ENCODE peak calls at places on chromosome 21, in four cellular contexts. B is AG04450, I is foreskin fibroblast, P is RWPE2. D is an unnamed sample.

GRCh38 chr21:21385404-21385803 is 387.2 kb downstream of the NCAM2 start:
- DNase-seq in B (no peak), I (no peak), P (no peak), D (no peak)

GRCh38 chr21:15826147-15826780 is 96.5 kb downstream of the USP25 start:
- DNase-seq in B (no peak), I (peak; percentile 48), P (no peak), D (no peak)

GRCh38 chr21:17185685-17186084 is 327.2 kb upstream of the CXADR start:
- DNase-seq in B (no peak), I (no peak), P (no peak), D (no peak)

GRCh38 chr21:39353295-39353694 is 4.4 kb upstream of the HMGN1 start:
- DNase-seq in B (no peak), I (no peak), P (no peak), D (no peak)

GRCh38 chr21:37899141-37899540 is 17.1 kb downstream of the KCNJ6 start:
- DNase-seq in B (no peak), I (peak; percentile 21), P (no peak), D (no peak)

GRCh38 chr21:33936221-33937038 is 20.8 kb upstream of the ATP5PO start:
- DNase-seq in B (no peak), I (peak; percentile 17), P (no peak), D (no peak)

GRCh38 chr21:34967509-34968289 is 81.4 kb downstream of the RUNX1 start:
- DNase-seq in B (no peak), I (peak; percentile 46), P (no peak), D (no peak)

GRCh38 chr21:26965567-26966359 is 1.1 kb downstream of the ADAMTS5 start:
- DNase-seq in B (no peak), I (peak; percentile 80), P (peak; percentile 42), D (peak; percentile 50)

GRCh38 chr21:32135401-32136363 is 143.2 kb downstream of the MIS18A start:
- DNase-seq in B (no peak), I (peak; percentile 71), P (no peak), D (no peak)

GRCh38 chr21:35257413-35257812 is 208.3 kb upstream of the RUNX1 start:
- DNase-seq in B (peak; percentile 68), I (peak; percentile 95), P (peak; percentile 70), D (no peak)

GRCh38 chr21:37874904-37875780 is 41.1 kb downstream of the KCNJ6 start:
- DNase-seq in B (no peak), I (no peak), P (no peak), D (no peak)

GRCh38 chr21:21001591-21002100 is 3.4 kb downstream of the NCAM2 start:
- DNase-seq in B (no peak), I (no peak), P (no peak), D (no peak)

GRCh38 chr21:43206231-43207042 is 37.6 kb downstream of the CRYAA start:
- DNase-seq in B (no peak), I (no peak), P (peak; percentile 25), D (no peak)

GRCh38 chr21:32572574-32573420 is 12.5 kb downstream of the TCP10L start:
- DNase-seq in B (no peak), I (no peak), P (no peak), D (no peak)

GRCh38 chr21:33767236-33767635 is 124.9 kb downstream of the ITSN1 start:
- DNase-seq in B (no peak), I (peak; percentile 76), P (no peak), D (no peak)

GRCh38 chr21:32549454-32549853 is 35.9 kb downstream of the TCP10L start:
- DNase-seq in B (no peak), I (no peak), P (no peak), D (no peak)

GRCh38 chr21:14080764-14081096 is 130.0 kb downstream of the LIPI start:
- DNase-seq in B (no peak), I (no peak), P (no peak), D (no peak)

GRCh38 chr21:43739648-43740435 is 20.9 kb downstream of the PDXK start:
- DNase-seq in B (no peak), I (no peak), P (no peak), D (no peak)

GRCh38 chr21:19256934-19257660 is 853.5 kb upstream of the TMPRSS15 start:
- DNase-seq in B (no peak), I (no peak), P (no peak), D (no peak)

GRCh38 chr21:35204125-35204524 is 155.0 kb upstream of the RUNX1 start:
- DNase-seq in B (no peak), I (no peak), P (no peak), D (no peak)

GRCh38 chr21:35468991-35469390 is 419.9 kb upstream of the RUNX1 start:
- DNase-seq in B (no peak), I (no peak), P (no peak), D (no peak)

GRCh38 chr21:37916795-37917142 is 512 bp upstream of the KCNJ6 start:
- DNase-seq in B (no peak), I (peak; percentile 23), P (no peak), D (peak; percentile 61)

GRCh38 chr21:22900511-22900910 is 1902.3 kb downstream of the NCAM2 start:
- DNase-seq in B (no peak), I (no peak), P (no peak), D (no peak)

GRCh38 chr21:32481875-32482408 is 69.4 kb downstream of the EVA1C start:
- DNase-seq in B (no peak), I (no peak), P (no peak), D (no peak)

GRCh38 chr21:25507522-25507921 is 99.8 kb downstream of the MRPL39 start:
- DNase-seq in B (no peak), I (peak; percentile 57), P (no peak), D (no peak)

GRCh38 chr21:40736145-40736544 is 110.8 kb downstream of the DSCAM start:
- DNase-seq in B (no peak), I (no peak), P (no peak), D (no peak)

GRCh38 chr21:46562472-46562871 is 42.4 kb downstream of the S100B start:
- DNase-seq in B (no peak), I (no peak), P (no peak), D (no peak)

GRCh38 chr21:16308269-16308668 is 578.5 kb downstream of the USP25 start:
- DNase-seq in B (no peak), I (no peak), P (no peak), D (no peak)

GRCh38 chr21:34983680-34984086 is 65.4 kb downstream of the RUNX1 start:
- DNase-seq in B (no peak), I (peak; percentile 90), P (no peak), D (no peak)

GRCh38 chr21:38286739-38287426 is 30.1 kb downstream of the KCNJ15 start:
- DNase-seq in B (no peak), I (no peak), P (no peak), D (no peak)

GRCh38 chr21:31354604-31355443 is 10.8 kb upstream of the TIAM1 start:
- DNase-seq in B (peak; percentile 45), I (peak; percentile 86), P (peak; percentile 90), D (no peak)

GRCh38 chr21:32602099-32602498 is 10.1 kb downstream of the CFAP298 start:
- DNase-seq in B (no peak), I (no peak), P (no peak), D (no peak)

GRCh38 chr21:34509151-34509550 is 2.9 kb downstream of the KCNE1 start:
- DNase-seq in B (no peak), I (no peak), P (no peak), D (no peak)

GRCh38 chr21:17671733-17672132 is 59.0 kb upstream of the BTG3 start:
- DNase-seq in B (no peak), I (no peak), P (no peak), D (no peak)

GRCh38 chr21:43345746-43346409 is 81.1 kb downstream of the SIK1 start:
- DNase-seq in B (peak; percentile 44), I (peak; percentile 68), P (no peak), D (no peak)

GRCh38 chr21:38929137-38929536 is 123.4 kb downstream of the ETS2 start:
- DNase-seq in B (no peak), I (no peak), P (no peak), D (no peak)

GRCh38 chr21:33949516-33950424 is 34.2 kb upstream of the ATP5PO start:
- DNase-seq in B (no peak), I (no peak), P (no peak), D (no peak)

GRCh38 chr21:44802396-44803153 is 955 bp upstream of the UBE2G2 start:
- DNase-seq in B (no peak), I (peak; percentile 61), P (no peak), D (no peak)
- TF ChIP-seq CTCF in B (no peak), I (no peak), P (no peak), D (no peak)

DNA sequence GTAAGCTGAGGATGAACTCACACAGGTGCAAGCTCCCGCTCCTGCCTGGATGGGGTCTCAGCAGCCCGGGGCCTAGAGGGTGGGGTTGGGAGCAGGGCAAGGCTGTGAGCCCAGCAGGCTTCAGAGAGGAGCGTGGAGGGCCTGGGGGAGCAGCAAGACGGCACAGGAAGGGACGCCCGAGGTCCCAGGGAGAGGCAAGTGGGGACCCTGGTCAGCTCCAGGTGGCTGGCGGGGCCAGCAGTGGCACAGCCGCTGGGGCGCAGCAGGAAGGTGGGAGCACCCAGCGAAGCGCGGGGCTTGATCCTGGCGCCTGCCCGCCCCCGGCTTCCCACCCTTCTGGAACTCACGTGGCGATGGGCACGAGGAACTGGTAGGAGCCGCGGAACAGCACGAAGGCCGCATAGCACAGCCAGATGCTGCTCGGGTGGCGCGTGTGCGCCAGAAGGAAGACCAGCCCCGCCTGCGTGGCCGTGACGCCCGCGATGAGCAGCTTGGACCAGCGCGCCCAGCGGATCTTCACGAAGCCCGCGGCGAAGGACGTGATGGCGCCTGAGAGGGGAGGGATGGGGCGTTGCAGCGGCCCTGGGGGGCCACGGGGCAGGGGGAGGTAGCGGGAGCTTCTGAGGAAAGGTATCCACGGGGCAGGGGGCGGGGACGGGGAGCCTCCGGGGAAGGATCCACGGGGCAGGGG is 11.7 kb downstream of the SLC19A1 start:
- DNase-seq in B (no peak), I (no peak), P (peak; percentile 63), D (no peak)
- TF ChIP-seq CTCF in B (no peak), I (no peak), P (no peak), D (no peak)

GRCh38 chr21:45386728-45387371 is 18.1 kb upstream of the COL18A1 start:
- DNase-seq in B (peak; percentile 87), I (peak; percentile 97), P (peak; percentile 47), D (no peak)
- TF ChIP-seq CTCF in B (peak; percentile 45), I (peak; percentile 33), P (peak; percentile 30), D (no peak)

DNA sequence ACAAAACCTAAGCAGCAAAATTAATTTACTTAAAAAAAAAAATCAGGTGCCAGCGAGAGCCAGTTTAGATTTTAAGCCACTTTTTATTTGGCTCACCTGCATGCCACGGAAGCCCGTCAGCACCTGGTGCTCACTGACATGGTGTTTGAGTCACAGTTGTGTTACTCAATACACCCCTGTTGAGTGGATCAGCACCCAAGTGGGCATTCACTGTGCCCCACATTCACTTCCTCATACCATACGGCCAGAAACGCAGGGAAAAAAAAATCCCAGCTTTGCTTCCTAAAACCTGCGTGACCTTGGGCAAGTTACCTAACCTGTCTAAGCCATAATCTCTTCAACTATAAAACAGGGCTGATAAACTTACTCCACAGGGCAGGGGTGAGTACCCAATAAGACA is 42.8 kb upstream of the SIM2 start:
- DNase-seq in B (no peak), I (no peak), P (no peak), D (no peak)
- TF ChIP-seq CTCF in B (no peak), I (no peak), P (no peak), D (no peak)

GRCh38 chr21:29610960-29611359 is 312.2 kb downstream of the BACH1 start:
- DNase-seq in B (no peak), I (peak; percentile 8), P (no peak), D (no peak)
- TF ChIP-seq CTCF in B (no peak), I (no peak), P (no peak), D (no peak)